ENCODE peak calls at places on chromosomes 13 and 19, in ten cellular contexts. E is RWPE1, P is cardiac muscle cell, N is GM23248, W is uterus, R is kidney, A is H9, Q is caudate nucleus, H is mesendoderm, Y is sigmoid colon. L is an unnamed sample.

GRCh38 chr19:40355975-40356680 is 7.6 kb downstream of the PLD3 start:
- DNase-seq in E (no peak), P (no peak), N (no peak), W (no peak), R (no peak), A (no peak), Q (no peak), H (no peak), Y (no peak), L (no peak)

GRCh38 chr19:1295169-1296012 is 9.7 kb downstream of the EFNA2 start:
- DNase-seq in E (peak), P (peak), N (peak), W (no peak), R (peak), A (peak), Q (no peak), H (no peak), Y (no peak), L (no peak)

GRCh38 chr19:1270854-1271527 is 1.9 kb downstream of the CIRBP start:
- DNase-seq in E (no peak), P (no peak), N (no peak), W (no peak), R (no peak), A (no peak), Q (no peak), H (no peak), Y (no peak), L (no peak)

GRCh38 chr19:19550972-19551861 is 13.2 kb downstream of the CILP2 start:
- DNase-seq in E (no peak), P (no peak), N (no peak), W (no peak), R (no peak), A (peak), Q (no peak), H (peak), Y (no peak), L (no peak)

GRCh38 chr19:18041054-18041453 is 33.1 kb downstream of the ARRDC2 start:
- DNase-seq in E (no peak), P (no peak), N (no peak), W (no peak), R (no peak), A (no peak), Q (no peak), H (no peak), Y (no peak), L (no peak)

GRCh38 chr13:27928805-27929753 is 9.3 kb downstream of the PDX1 start:
- DNase-seq in E (no peak), P (no peak), N (no peak), W (no peak), R (no peak), A (peak), Q (no peak), H (no peak), Y (no peak), L (no peak)

GRCh38 chr19:1512671-1513491 is at the start of gene ADAMTSL5:
- DNase-seq in E (peak), P (peak), N (peak), W (peak), R (no peak), A (peak), Q (no peak), H (peak), Y (no peak), L (no peak)

GRCh38 chr13:72456486-72456885 is 270.9 kb downstream of the MZT1 start:
- DNase-seq in E (no peak), P (no peak), N (no peak), W (no peak), R (no peak), A (no peak), Q (no peak), H (no peak), Y (no peak), L (no peak)

GRCh38 chr19:33805840-33806433 is 9.3 kb downstream of the KCTD15 start:
- DNase-seq in E (no peak), P (no peak), N (no peak), W (no peak), R (peak), A (no peak), Q (no peak), H (no peak), Y (no peak), L (no peak)

GRCh38 chr13:97573011-97573410 is 139.0 kb downstream of the RAP2A start:
- DNase-seq in E (no peak), P (peak), N (peak), W (no peak), R (no peak), A (no peak), Q (no peak), H (peak), Y (no peak), L (no peak)

GRCh38 chr13:36998624-36999041 is 507 bp downstream of the ALG5 start:
- DNase-seq in E (peak), P (peak), N (peak), W (peak), R (peak), A (peak), Q (no peak), H (peak), Y (no peak), L (no peak)

GRCh38 chr19:11194657-11195056 is 2.7 kb downstream of the KANK2 start:
- DNase-seq in E (no peak), P (peak), N (no peak), W (no peak), R (no peak), A (no peak), Q (no peak), H (no peak), Y (peak), L (no peak)

GRCh38 chr13:22915442-22916082 is 265.2 kb upstream of the SGCG start:
- DNase-seq in E (peak), P (peak), N (peak), W (peak), R (peak), A (peak), Q (no peak), H (peak), Y (peak), L (peak)

GRCh38 chr19:1844536-1845515 is 3.5 kb downstream of the REXO1 start:
- DNase-seq in E (no peak), P (no peak), N (peak), W (no peak), R (no peak), A (no peak), Q (no peak), H (no peak), Y (no peak), L (no peak)

GRCh38 chr19:3094638-3095374 is 644 bp downstream of the GNA11 start:
- DNase-seq in E (no peak), P (peak), N (peak), W (no peak), R (peak), A (no peak), Q (no peak), H (no peak), Y (no peak), L (no peak)

GRCh38 chr19:49057636-49058234 is at the start of gene CGB7:
- DNase-seq in E (peak), P (peak), N (peak), W (peak), R (peak), A (peak), Q (no peak), H (peak), Y (peak), L (no peak)

GRCh38 chr19:34432797-34433196 is 4.6 kb downstream of the UBA2 start:
- DNase-seq in E (no peak), P (peak), N (no peak), W (peak), R (no peak), A (no peak), Q (no peak), H (peak), Y (no peak), L (no peak)

GRCh38 chr19:41578886-41579285 is 2.9 kb downstream of the CEACAM21 start:
- DNase-seq in E (no peak), P (no peak), N (no peak), W (no peak), R (no peak), A (no peak), Q (no peak), H (no peak), Y (no peak), L (no peak)

GRCh38 chr19:19752760-19753403 is 20.0 kb upstream of the ZNF14 start:
- DNase-seq in E (no peak), P (no peak), N (no peak), W (no peak), R (no peak), A (no peak), Q (no peak), H (no peak), Y (no peak), L (no peak)

GRCh38 chr19:14682084-14682483 is 7.4 kb upstream of the ADGRE3 start:
- DNase-seq in E (no peak), P (no peak), N (no peak), W (no peak), R (no peak), A (no peak), Q (no peak), H (no peak), Y (no peak), L (no peak)

GRCh38 chr19:19115954-19116353 is 22.3 kb downstream of the TMEM161A start:
- DNase-seq in E (no peak), P (peak), N (peak), W (no peak), R (no peak), A (peak), Q (no peak), H (peak), Y (no peak), L (no peak)

GRCh38 chr19:51531349-51532315 is at the start of gene SIGLEC6:
- DNase-seq in E (no peak), P (no peak), N (no peak), W (peak), R (peak), A (no peak), Q (no peak), H (no peak), Y (peak), L (peak)

GRCh38 chr19:2591537-2592291 is 110.8 kb downstream of the GNG7 start:
- DNase-seq in E (no peak), P (no peak), N (no peak), W (no peak), R (no peak), A (no peak), Q (no peak), H (no peak), Y (no peak), L (no peak)

GRCh38 chr13:36454121-36454520 is 21.8 kb downstream of the CCNA1 start:
- DNase-seq in E (no peak), P (no peak), N (no peak), W (no peak), R (no peak), A (no peak), Q (no peak), H (no peak), Y (no peak), L (no peak)

GRCh38 chr13:111209613-111210012 is 94.5 kb downstream of the ARHGEF7 start:
- DNase-seq in E (no peak), P (no peak), N (no peak), W (no peak), R (no peak), A (no peak), Q (no peak), H (no peak), Y (no peak), L (peak)

GRCh38 chr19:48325265-48325910 is at the start of gene EMP3:
- DNase-seq in E (peak), P (peak), N (peak), W (peak), R (peak), A (peak), Q (no peak), H (peak), Y (peak), L (no peak)

GRCh38 chr19:52946322-52947310 is 16.1 kb downstream of the ZNF816 start:
- DNase-seq in E (no peak), P (peak), N (peak), W (peak), R (peak), A (peak), Q (no peak), H (peak), Y (peak), L (no peak)

GRCh38 chr13:71866173-71867091 is 572 bp downstream of the DACH1 start:
- DNase-seq in E (no peak), P (peak), N (peak), W (peak), R (peak), A (peak), Q (no peak), H (peak), Y (no peak), L (no peak)

GRCh38 chr19:14347999-14348889 is 33.0 kb upstream of the ADGRE5 start:
- DNase-seq in E (peak), P (peak), N (peak), W (peak), R (peak), A (peak), Q (no peak), H (peak), Y (peak), L (peak)

GRCh38 chr19:50362656-50363424 is 2.6 kb downstream of the NAPSA start:
- DNase-seq in E (no peak), P (no peak), N (no peak), W (no peak), R (no peak), A (no peak), Q (no peak), H (no peak), Y (no peak), L (peak)

GRCh38 chr19:29509456-29509855 is 16.3 kb upstream of the VSTM2B start:
- DNase-seq in E (no peak), P (no peak), N (no peak), W (no peak), R (peak), A (no peak), Q (no peak), H (no peak), Y (peak), L (peak)

GRCh38 chr13:109840201-109840892 is 54.0 kb upstream of the IRS2 start:
- DNase-seq in E (peak), P (peak), N (peak), W (no peak), R (no peak), A (no peak), Q (no peak), H (peak), Y (no peak), L (no peak)

GRCh38 chr13:109833071-109833470 is 46.7 kb upstream of the IRS2 start:
- DNase-seq in E (no peak), P (no peak), N (no peak), W (no peak), R (no peak), A (no peak), Q (no peak), H (no peak), Y (no peak), L (no peak)

GRCh38 chr13:109835321-109835720 is 48.9 kb upstream of the IRS2 start:
- DNase-seq in E (no peak), P (peak), N (no peak), W (no peak), R (no peak), A (no peak), Q (no peak), H (no peak), Y (no peak), L (no peak)

GRCh38 chr13:109833940-109834339 is 47.6 kb upstream of the IRS2 start:
- DNase-seq in E (no peak), P (no peak), N (no peak), W (no peak), R (no peak), A (no peak), Q (no peak), H (no peak), Y (no peak), L (no peak)

DNA sequence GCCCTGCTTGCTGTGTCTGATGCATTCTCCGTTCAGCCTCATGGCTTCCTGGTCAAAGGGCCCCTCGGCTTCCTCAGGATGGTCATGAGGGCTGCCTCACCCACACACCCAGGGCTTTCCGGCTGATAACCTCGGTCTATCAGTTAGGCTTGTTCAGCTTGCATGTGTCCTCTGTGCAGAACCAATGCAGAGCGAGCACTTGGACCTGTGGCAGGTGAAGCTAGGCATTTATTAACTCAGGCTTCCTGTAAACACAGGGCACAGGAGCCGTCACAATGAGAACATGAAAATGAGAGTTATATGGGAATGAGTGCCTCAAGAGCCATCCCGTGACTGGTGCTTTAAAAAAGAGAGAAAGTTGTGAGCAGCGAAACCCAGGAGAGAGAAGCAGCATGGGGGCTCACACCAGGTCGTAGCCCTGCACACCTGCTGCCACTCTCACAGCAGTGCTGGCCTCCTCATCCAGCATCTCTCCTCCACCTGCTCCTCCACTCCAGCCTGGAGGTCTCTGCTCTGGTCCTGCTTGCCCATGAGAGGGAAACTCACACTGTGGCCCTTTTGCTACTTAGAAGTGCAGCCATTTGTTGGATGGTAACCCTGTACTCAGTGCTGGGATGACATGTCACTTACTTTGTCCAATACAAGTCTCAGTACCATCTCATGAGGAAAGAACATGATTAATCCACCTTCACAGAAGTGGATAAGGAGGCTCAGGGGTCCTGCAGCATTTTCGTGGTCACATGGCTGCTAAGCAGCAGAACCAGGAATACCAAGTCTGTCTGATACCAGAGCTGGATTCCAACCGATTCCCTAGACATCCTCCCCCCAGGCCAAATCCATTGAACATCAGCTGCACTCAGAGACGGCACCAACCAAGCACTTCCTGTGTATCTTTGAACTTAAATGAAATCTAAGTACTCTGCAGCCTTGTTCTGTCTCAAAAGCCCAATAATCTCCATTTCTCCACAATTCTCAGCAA is 50.5 kb upstream of the IRS2 start:
- DNase-seq in E (no peak), P (no peak), N (no peak), W (no peak), R (no peak), A (no peak), Q (no peak), H (no peak), Y (no peak), L (no peak)
- H3K27ac ChIP-seq in E (no peak), P (no peak), N (no peak), W (no peak), R (peak), A (no peak), Q (no peak), H (no peak), Y (no peak), L (no peak)

DNA sequence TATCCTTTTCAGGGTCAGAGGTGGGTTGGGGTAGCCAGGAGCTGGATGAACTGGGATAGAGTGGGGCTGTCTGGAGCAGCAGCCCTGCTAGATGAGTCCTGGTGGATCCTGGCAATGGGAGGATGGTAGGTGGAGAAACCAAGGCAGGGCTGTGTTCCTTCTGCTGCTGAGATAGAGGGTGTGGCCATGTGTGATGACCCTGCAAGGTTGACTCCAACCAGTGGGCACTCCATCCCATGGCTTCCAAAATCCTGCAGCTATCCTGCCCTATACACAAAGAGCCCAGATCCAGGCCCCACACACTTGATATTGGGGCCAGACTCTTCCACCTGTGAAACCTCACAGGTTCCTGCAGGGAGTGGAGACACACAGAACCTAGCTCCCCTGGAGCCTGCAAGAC is 2.4 kb upstream of the ZNF446 start:
- DNase-seq in E (no peak), P (no peak), N (no peak), W (no peak), R (no peak), A (no peak), Q (no peak), H (no peak), Y (no peak), L (no peak)
- H3K27ac ChIP-seq in E (peak), P (no peak), N (no peak), W (no peak), R (no peak), A (no peak), Q (no peak), H (no peak), Y (no peak), L (no peak)

GRCh38 chr19:16562608-16563025 is 9.6 kb downstream of the SLC35E1 start:
- DNase-seq in E (no peak), P (no peak), N (no peak), W (no peak), R (no peak), A (no peak), Q (no peak), H (no peak), Y (no peak), L (no peak)
- H3K27ac ChIP-seq in E (no peak), P (no peak), N (no peak), W (no peak), R (no peak), A (no peak), Q (no peak), H (no peak), Y (no peak), L (no peak)

GRCh38 chr13:64206430-64207225 is 2791.0 kb upstream of the PCDH20 start:
- DNase-seq in E (no peak), P (no peak), N (no peak), W (no peak), R (peak), A (peak), Q (no peak), H (peak), Y (no peak), L (no peak)
- H3K27ac ChIP-seq in E (no peak), P (no peak), N (no peak), W (no peak), R (no peak), A (no peak), Q (no peak), H (no peak), Y (no peak), L (no peak)

GRCh38 chr13:107190065-107190464 is 622.1 kb upstream of the ARGLU1 start:
- DNase-seq in E (no peak), P (no peak), N (no peak), W (no peak), R (no peak), A (no peak), Q (no peak), H (no peak), Y (no peak), L (no peak)

DNA sequence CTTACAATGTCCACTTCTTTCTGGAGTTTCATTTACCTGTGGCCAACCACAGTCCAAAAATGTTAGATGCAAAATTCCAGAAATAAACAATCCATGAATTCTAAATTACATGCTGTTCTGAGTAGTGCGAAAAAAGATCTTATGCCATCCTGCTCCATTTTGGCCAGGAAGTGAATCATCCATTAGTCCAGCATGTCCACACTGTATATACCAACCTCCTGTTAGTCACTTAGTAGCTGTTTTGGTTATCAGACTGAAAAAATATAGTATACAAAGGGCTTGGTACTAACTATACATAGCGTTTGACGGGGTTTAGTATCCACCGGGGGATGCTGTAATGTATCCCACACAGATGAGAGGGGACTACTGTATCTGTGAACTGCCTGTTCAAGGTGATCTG is 618.0 kb upstream of the ARGLU1 start:
- DNase-seq in E (peak), P (peak), N (peak), W (no peak), R (no peak), A (no peak), Q (no peak), H (no peak), Y (no peak), L (no peak)
- H3K27ac ChIP-seq in E (no peak), P (no peak), N (no peak), W (no peak), R (no peak), A (no peak), Q (no peak), H (no peak), Y (no peak), L (no peak)

GRCh38 chr19:38003427-38004099 is 96.6 kb downstream of the SIPA1L3 start:
- DNase-seq in E (peak), P (peak), N (peak), W (peak), R (peak), A (peak), Q (no peak), H (peak), Y (peak), L (peak)
- H3K27ac ChIP-seq in E (peak), P (no peak), N (peak), W (peak), R (peak), A (peak), Q (peak), H (peak), Y (peak), L (peak)

DNA sequence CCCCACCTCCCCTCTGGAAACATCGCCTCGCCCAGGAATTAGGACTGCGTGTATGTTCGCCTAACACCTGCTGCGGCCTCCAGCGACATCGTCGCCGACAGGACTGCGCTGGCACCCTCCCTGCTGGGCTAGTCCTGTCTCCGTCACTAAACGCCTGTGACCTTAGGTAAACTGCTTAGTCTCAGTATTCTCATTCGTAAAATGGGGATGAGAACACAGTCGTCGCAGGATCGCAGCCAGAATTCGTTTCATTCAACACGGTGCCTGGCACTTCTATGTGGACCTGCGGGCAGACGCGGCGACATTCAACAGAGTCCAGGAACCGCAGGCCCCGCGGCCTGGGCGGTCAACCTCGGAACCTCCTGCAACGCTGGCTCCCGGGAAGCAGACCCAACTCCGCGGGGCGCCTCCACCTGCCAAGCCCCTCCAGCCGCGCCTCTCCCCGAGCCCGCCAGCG is 485 bp downstream of the CRYL1 start:
- DNase-seq in E (no peak), P (peak), N (peak), W (peak), R (no peak), A (peak), Q (no peak), H (peak), Y (peak), L (peak)
- H3K27ac ChIP-seq in E (peak), P (no peak), N (no peak), W (peak), R (peak), A (no peak), Q (peak), H (no peak), Y (peak), L (peak)